ENCODE peak calls at places on chromosome X, in eight cellular contexts. U, B, X, R, Z, G, K and O are unnamed samples.

GRCh38 chrX:13360146-13360545 is 40.3 kb upstream of the ATXN3L start:
- DNase-seq in K (no peak), U (no peak), R (no peak), B (no peak), G (no peak), X (no peak), Z (no peak), O (no peak)

GRCh38 chrX:109134777-109135176 is 347.1 kb downstream of the GUCY2F start:
- DNase-seq in X (no peak), U (no peak), G (no peak), Z (no peak), B (no peak), R (no peak), K (no peak), O (no peak)

GRCh38 chrX:805988-806387 is 175.4 kb downstream of the SHOX start:
- DNase-seq in R (no peak), Z (no peak), U (no peak), X (no peak), B (no peak), K (no peak), G (no peak), O (no peak)

GRCh38 chrX:23317799-23318724 is 16.6 kb upstream of the PTCHD1 start:
- DNase-seq in B (no peak), X (peak), G (no peak), K (peak), R (no peak), U (no peak), Z (peak), O (peak)

GRCh38 chrX:2383144-2383543 is 117.6 kb downstream of the DHRSX start:
- DNase-seq in B (no peak), X (no peak), K (no peak), R (no peak), G (no peak), U (no peak), Z (no peak), O (no peak)

GRCh38 chrX:46965125-46965758 is 53.0 kb downstream of the JADE3 start:
- DNase-seq in X (no peak), B (no peak), R (no peak), Z (no peak), U (no peak), G (no peak), K (no peak), O (no peak)

GRCh38 chrX:79413963-79414362 is 46.8 kb upstream of the ITM2A start:
- DNase-seq in Z (no peak), B (no peak), U (no peak), X (no peak), G (no peak), R (no peak), K (no peak), O (no peak)

GRCh38 chrX:148632444-148632843 is 132.0 kb downstream of the AFF2 start:
- DNase-seq in K (no peak), R (no peak), B (no peak), G (no peak), U (no peak), X (no peak), Z (no peak), O (no peak)

GRCh38 chrX:11341274-11342256 is 48.4 kb downstream of the AMELX start:
- DNase-seq in G (peak), X (no peak), B (peak), U (peak), R (peak), Z (no peak), K (no peak), O (peak)

GRCh38 chrX:53263597-53264094 is 17.7 kb downstream of the IQSEC2 start:
- DNase-seq in B (no peak), U (no peak), K (no peak), Z (no peak), G (no peak), X (peak), R (no peak), O (no peak)

GRCh38 chrX:130165181-130165702 is 399 bp downstream of the AIFM1 start:
- DNase-seq in K (no peak), G (no peak), Z (no peak), B (no peak), X (no peak), R (no peak), U (peak), O (no peak)

GRCh38 chrX:68932611-68933010 is 103.8 kb downstream of the EFNB1 start:
- DNase-seq in K (no peak), G (no peak), B (no peak), U (no peak), R (peak), Z (no peak), X (no peak), O (no peak)

GRCh38 chrX:64908121-64908520 is 68.1 kb downstream of the ZC4H2 start:
- DNase-seq in Z (no peak), K (no peak), R (no peak), G (no peak), B (no peak), X (no peak), U (no peak), O (no peak)

GRCh38 chrX:133335027-133335426 is 80.3 kb downstream of the GPC4 start:
- DNase-seq in X (no peak), G (no peak), Z (peak), U (peak), R (no peak), K (peak), B (no peak), O (peak)

GRCh38 chrX:48924270-48924669 is 5.4 kb upstream of the PIM2 start:
- DNase-seq in K (no peak), Z (no peak), U (no peak), G (no peak), B (no peak), X (no peak), R (no peak), O (no peak)

GRCh38 chrX:53279296-53280237 is 1.8 kb downstream of the IQSEC2 start:
- DNase-seq in X (no peak), K (no peak), R (no peak), Z (no peak), U (no peak), B (no peak), G (no peak), O (no peak)

GRCh38 chrX:9433596-9433995 is 31.3 kb upstream of the TBL1X start:
- DNase-seq in G (no peak), B (no peak), K (no peak), Z (no peak), U (no peak), X (no peak), R (no peak), O (no peak)

GRCh38 chrX:147838465-147839131 is 73.1 kb upstream of the FMR1 start:
- DNase-seq in U (no peak), K (no peak), R (no peak), Z (no peak), X (no peak), B (no peak), G (no peak), O (peak)

GRCh38 chrX:14817559-14817958 is 55.3 kb downstream of the FANCB start:
- DNase-seq in Z (no peak), K (no peak), R (no peak), B (no peak), X (no peak), G (no peak), U (no peak), O (no peak)

GRCh38 chrX:139172731-139173130 is 357.8 kb upstream of the F9 start:
- DNase-seq in B (no peak), X (no peak), K (no peak), G (no peak), U (no peak), R (no peak), Z (no peak), O (no peak)

GRCh38 chrX:4668802-4669536 is 955.5 kb upstream of the PRKX start:
- DNase-seq in B (no peak), X (no peak), G (no peak), R (no peak), Z (no peak), K (no peak), U (no peak), O (no peak)

GRCh38 chrX:118627084-118627758 is 100.2 kb upstream of the IL13RA1 start:
- DNase-seq in K (no peak), R (no peak), U (no peak), X (no peak), B (no peak), G (no peak), Z (no peak), O (peak)

GRCh38 chrX:40908857-40909475 is 173.6 kb upstream of the MED14 start:
- DNase-seq in R (no peak), U (no peak), G (no peak), X (no peak), K (no peak), B (no peak), Z (no peak), O (no peak)

GRCh38 chrX:79477691-79478090 is 110.6 kb upstream of the ITM2A start:
- DNase-seq in X (no peak), Z (no peak), B (no peak), U (no peak), K (no peak), G (no peak), R (no peak), O (no peak)

GRCh38 chrX:79515529-79515928 is 148.4 kb upstream of the ITM2A start:
- DNase-seq in X (no peak), G (no peak), U (no peak), K (no peak), B (no peak), R (no peak), Z (no peak), O (no peak)

GRCh38 chrX:18931972-18932371 is 51.9 kb downstream of the PHKA2 start:
- DNase-seq in B (no peak), G (no peak), K (peak), Z (no peak), U (no peak), R (no peak), X (no peak), O (no peak)

GRCh38 chrX:119828446-119828845 is 24.3 kb downstream of the UPF3B start:
- DNase-seq in U (no peak), B (no peak), Z (no peak), R (no peak), X (no peak), K (no peak), G (no peak), O (no peak)

GRCh38 chrX:71871367-71871766 is 39.3 kb upstream of the NHSL2 start:
- DNase-seq in G (no peak), X (no peak), K (no peak), U (no peak), Z (no peak), R (no peak), B (no peak), O (no peak)

GRCh38 chrX:152904151-152905080 is 6.5 kb downstream of the ZNF185 start:
- DNase-seq in U (peak), Z (peak), K (peak), B (no peak), X (no peak), R (no peak), G (no peak), O (peak)

GRCh38 chrX:1385824-1386223 is 6.1 kb downstream of the SLC25A6 start:
- DNase-seq in X (no peak), G (peak), K (no peak), R (peak), U (no peak), Z (no peak), B (no peak), O (no peak)

GRCh38 chrX:14476169-14476568 is 53.2 kb upstream of the GLRA2 start:
- DNase-seq in R (no peak), K (no peak), U (no peak), B (no peak), Z (no peak), X (no peak), G (no peak), O (no peak)

GRCh38 chrX:19695884-19696283 is 180.6 kb upstream of the MAP3K15 start:
- DNase-seq in U (no peak), B (no peak), X (no peak), R (no peak), Z (no peak), K (no peak), G (no peak), O (peak)

GRCh38 chrX:125172531-125172930 is 147.1 kb upstream of the TEX13C start:
- DNase-seq in Z (no peak), B (no peak), K (no peak), R (no peak), X (no peak), U (no peak), G (no peak), O (no peak)

GRCh38 chrX:67346667-67347066 is 197.2 kb upstream of the AR start:
- DNase-seq in B (no peak), Z (no peak), X (no peak), G (no peak), R (no peak), U (no peak), K (no peak), O (no peak)

GRCh38 chrX:16838202-16839066 is 31.7 kb downstream of the RBBP7 start:
- DNase-seq in U (no peak), K (no peak), X (no peak), B (no peak), Z (no peak), G (no peak), R (no peak), O (no peak)
- TF ChIP-seq CTCF in U (no peak), K (no peak), X (no peak), B (no peak), Z (no peak), G (no peak), R (no peak), O (no peak)

GRCh38 chrX:104370089-104370488 is 115.4 kb upstream of the ESX1 start:
- DNase-seq in X (no peak), B (no peak), U (no peak), K (peak), Z (no peak), G (no peak), R (no peak), O (no peak)
- TF ChIP-seq CTCF in X (peak), B (peak), U (no peak), K (no peak), Z (peak), G (no peak), R (no peak), O (no peak)

DNA sequence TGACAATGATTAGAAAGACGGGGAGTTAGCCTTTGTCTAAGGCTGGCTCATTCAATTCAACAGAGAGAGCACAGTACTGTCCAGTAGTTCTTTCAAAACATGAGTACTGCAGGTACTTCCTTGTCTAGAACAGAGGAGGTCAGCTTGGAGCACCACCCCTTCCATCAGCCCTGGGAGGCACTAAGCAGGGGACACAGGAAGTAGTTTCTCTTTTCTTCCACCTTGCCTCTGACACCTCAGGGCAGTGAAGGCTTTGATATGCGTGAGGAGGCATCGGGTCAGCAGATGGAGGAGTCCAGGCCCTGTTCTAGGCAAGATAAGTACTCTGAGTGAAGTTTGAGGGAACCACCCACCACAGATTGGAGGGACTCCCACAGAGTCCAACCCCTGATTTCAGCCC is 33.1 kb downstream of the MAGEB10 start:
- DNase-seq in X (no peak), U (no peak), G (no peak), R (no peak), B (no peak), K (no peak), Z (no peak), O (no peak)
- TF ChIP-seq CTCF in X (no peak), U (no peak), G (no peak), R (no peak), B (no peak), K (no peak), Z (no peak), O (no peak)

GRCh38 chrX:21766101-21766500 is 8.2 kb upstream of the SMPX start:
- DNase-seq in B (no peak), G (no peak), Z (no peak), X (no peak), R (no peak), U (no peak), K (no peak), O (no peak)

DNA sequence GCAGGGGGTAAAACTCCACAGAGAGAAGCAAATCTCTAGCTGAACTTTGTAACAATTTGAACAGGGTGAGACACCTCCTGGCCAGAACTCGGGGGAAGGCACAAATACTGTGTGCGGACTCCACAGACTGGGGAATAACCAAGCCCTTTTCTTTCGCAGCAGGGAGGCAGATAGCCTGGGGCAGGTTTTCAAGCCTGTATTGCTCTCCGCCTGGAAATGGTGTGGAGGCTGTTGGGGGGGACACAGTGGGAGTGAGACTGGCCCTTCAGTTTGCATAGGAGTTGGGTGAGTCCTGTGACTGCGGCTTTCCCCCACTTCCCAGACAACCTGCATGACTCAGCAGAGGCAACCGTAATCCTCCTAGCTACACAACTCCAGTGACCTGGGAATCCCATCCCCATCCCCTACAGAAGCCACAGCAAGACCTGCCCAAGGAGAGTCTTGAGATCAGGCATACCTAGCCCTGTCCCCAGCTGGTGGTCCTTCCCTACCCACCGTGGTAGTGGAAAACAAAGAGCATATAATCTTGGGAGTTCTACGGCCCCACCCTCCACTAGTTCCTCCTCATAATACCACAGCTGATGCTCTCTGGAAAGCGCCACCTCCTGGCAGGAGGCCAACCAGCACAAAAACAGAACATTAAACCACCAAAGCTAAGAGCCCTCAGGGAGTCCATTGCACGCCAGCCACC is 12.9 kb upstream of the SMPX start:
- DNase-seq in R (no peak), B (no peak), U (no peak), Z (no peak), G (no peak), X (no peak), K (no peak), O (no peak)
- TF ChIP-seq CTCF in R (no peak), B (no peak), U (no peak), Z (peak), G (no peak), X (no peak), K (no peak), O (no peak)

GRCh38 chrX:136464589-136464988 is 23.2 kb upstream of the BRS3 start:
- DNase-seq in B (no peak), R (no peak), K (no peak), U (no peak), Z (no peak), G (no peak), X (no peak), O (no peak)
- TF ChIP-seq CTCF in B (no peak), R (no peak), K (no peak), U (no peak), Z (no peak), G (no peak), X (no peak), O (no peak)

GRCh38 chrX:153924149-153924861 is 1.8 kb downstream of the ARHGAP4 start:
- DNase-seq in X (no peak), R (peak), Z (no peak), U (peak), K (no peak), G (no peak), B (no peak), O (peak)

GRCh38 chrX:153921070-153921469 is 5.0 kb downstream of the ARHGAP4 start:
- DNase-seq in X (no peak), G (peak), K (no peak), B (no peak), U (no peak), R (no peak), Z (no peak), O (no peak)

GRCh38 chrX:153921511-153922285 is 4.4 kb downstream of the ARHGAP4 start:
- DNase-seq in R (no peak), K (peak), G (peak), X (no peak), U (no peak), Z (no peak), B (no peak), O (no peak)

GRCh38 chrX:153922286-153922573 is 3.8 kb downstream of the ARHGAP4 start:
- DNase-seq in B (no peak), U (no peak), Z (no peak), K (no peak), R (peak), G (no peak), X (no peak), O (no peak)

DNA sequence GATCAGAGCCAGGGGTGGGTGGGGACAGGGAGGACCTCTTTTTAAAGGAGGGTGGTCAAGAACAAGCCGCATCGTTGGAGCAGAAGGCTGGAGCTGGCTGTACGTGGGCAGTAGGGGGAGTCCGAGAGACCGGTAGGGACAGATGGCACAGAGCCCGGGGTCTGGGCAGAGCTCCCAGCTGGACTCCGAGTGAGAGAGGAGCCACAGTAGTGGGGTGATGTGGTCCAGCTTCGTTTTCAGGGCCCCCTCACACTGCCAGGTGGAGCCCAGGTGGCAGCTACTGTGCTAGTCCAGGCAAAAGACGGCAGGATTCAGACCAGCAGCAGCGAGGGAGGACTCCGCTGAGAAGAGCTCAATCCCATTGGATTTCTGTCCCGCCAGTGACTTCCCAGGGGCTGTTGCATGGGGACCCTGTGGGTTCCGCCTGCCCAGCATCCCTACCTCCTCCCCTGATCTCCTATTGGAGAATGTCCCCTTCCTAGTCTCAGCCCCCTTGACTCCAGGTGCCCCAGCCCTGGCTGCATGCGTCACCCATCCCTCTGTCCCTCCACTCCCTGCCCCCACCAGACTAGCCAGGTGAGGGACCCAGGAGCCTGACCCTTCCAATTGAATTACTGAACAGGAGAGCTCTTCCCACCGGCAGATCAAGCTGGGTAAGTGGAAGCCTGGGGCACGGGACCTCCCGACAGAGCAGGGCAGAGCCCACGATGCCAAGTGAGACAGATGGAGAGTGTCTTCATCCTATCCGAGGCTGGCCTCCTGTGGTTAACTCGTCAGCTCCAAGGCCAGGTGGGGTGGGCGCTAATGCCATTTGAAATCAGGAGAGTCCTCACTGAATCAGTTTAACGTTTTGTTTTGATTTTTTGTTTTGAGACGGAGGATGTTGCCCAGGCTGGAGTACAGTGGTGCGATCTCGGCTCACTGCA is 2.9 kb downstream of the ARHGAP4 start:
- DNase-seq in U (peak), Z (no peak), X (no peak), R (peak), K (no peak), B (no peak), G (peak), O (peak)
- TF ChIP-seq CTCF in U (peak), Z (peak), X (no peak), R (no peak), K (no peak), B (no peak), G (peak), O (peak)

GRCh38 chrX:56219702-56220101 is 12.5 kb upstream of the KLF8 start:
- DNase-seq in G (no peak), B (no peak), Z (no peak), R (no peak), X (no peak), K (no peak), U (no peak), O (no peak)
- TF ChIP-seq CTCF in G (peak), B (peak), Z (peak), R (no peak), X (peak), K (no peak), U (no peak), O (peak)

GRCh38 chrX:50920132-50920531 is 9.6 kb downstream of the BMP15 start:
- DNase-seq in X (no peak), G (no peak), K (peak), U (no peak), Z (no peak), R (no peak), B (no peak), O (no peak)
- TF ChIP-seq CTCF in X (peak), G (peak), K (no peak), U (peak), Z (peak), R (no peak), B (peak), O (no peak)

DNA sequence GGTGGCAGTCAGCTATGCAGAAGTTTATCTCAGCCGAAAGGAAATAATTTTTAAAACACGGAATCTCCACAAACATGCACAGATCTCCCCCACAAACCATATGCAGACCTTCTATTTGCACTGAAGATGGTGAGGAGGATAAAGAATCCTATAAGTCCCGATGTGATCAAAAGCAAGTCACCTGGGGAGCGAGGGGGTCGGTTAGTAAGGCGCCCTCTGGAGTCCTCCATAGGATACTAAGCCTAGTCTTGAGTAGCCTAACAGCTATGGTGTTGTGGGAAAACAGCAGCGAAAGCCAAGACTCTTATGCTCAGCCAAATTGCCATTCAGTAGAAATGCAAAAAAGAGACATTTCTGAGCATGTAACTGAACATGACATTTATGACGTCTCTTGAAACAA is 210.9 kb downstream of the FRMPD4 start:
- DNase-seq in Z (no peak), B (no peak), K (no peak), U (no peak), X (no peak), G (no peak), R (no peak), O (no peak)
- TF ChIP-seq CTCF in Z (no peak), B (no peak), K (no peak), U (no peak), X (peak), G (no peak), R (no peak), O (no peak)